ENCODE peak calls at places on chromosomes 7 and 10, in six cellular contexts. L, M, X, D, S and Z are unnamed samples.

GRCh38 chr7:1200045-1200444 is 32.6 kb upstream of the UNCX start:
- DNase-seq in L (no peak), D (peak), M (no peak), X (no peak), S (no peak), Z (peak)

GRCh38 chr10:8360365-8360764 is 305.9 kb downstream of the GATA3 start:
- DNase-seq in L (no peak), S (no peak), M (no peak), D (no peak), X (no peak), Z (no peak)

GRCh38 chr10:71038234-71038633 is 149.9 kb upstream of the PCBD1 start:
- DNase-seq in M (no peak), X (no peak), S (no peak), D (no peak), L (no peak), Z (no peak)

GRCh38 chr7:151817981-151818673 is 58.8 kb downstream of the PRKAG2 start:
- DNase-seq in L (no peak), X (no peak), D (no peak), S (no peak), M (no peak), Z (no peak)

GRCh38 chr7:75658802-75659201 is 79.9 kb downstream of the HIP1 start:
- DNase-seq in X (no peak), D (no peak), L (no peak), S (no peak), M (no peak), Z (no peak)

GRCh38 chr10:129174167-129175014 is 292.6 kb upstream of the MGMT start:
- DNase-seq in D (no peak), S (no peak), M (no peak), L (no peak), X (no peak), Z (no peak)

GRCh38 chr7:92925876-92926696 is 89.7 kb upstream of the CDK6 start:
- DNase-seq in S (no peak), X (no peak), L (no peak), D (no peak), M (no peak), Z (peak)

GRCh38 chr7:28988818-28989595 is 30.9 kb upstream of the TRIL start:
- DNase-seq in M (peak), S (no peak), D (peak), X (no peak), L (no peak), Z (peak)

GRCh38 chr7:80833289-80834104 is 85.4 kb downstream of the SEMA3C start:
- DNase-seq in M (no peak), D (peak), X (no peak), L (no peak), S (no peak), Z (peak)

GRCh38 chr10:14086596-14086995 is 244.1 kb downstream of the FRMD4A start:
- DNase-seq in X (no peak), D (peak), M (no peak), S (no peak), L (no peak), Z (peak)

GRCh38 chr7:157495594-157495993 is 158.8 kb downstream of the DNAJB6 start:
- DNase-seq in M (peak), X (peak), D (no peak), S (no peak), L (no peak), Z (no peak)

GRCh38 chr7:117894037-117894436 is 20.8 kb upstream of the CTTNBP2 start:
- DNase-seq in L (no peak), D (no peak), M (no peak), X (no peak), S (no peak), Z (no peak)

GRCh38 chr10:70775679-70776454 is 9.3 kb downstream of the TBATA start:
- DNase-seq in D (no peak), M (peak), S (peak), X (no peak), L (no peak), Z (no peak)

GRCh38 chr7:93092757-93093370 is 24.9 kb downstream of the SAMD9 start:
- DNase-seq in X (no peak), D (peak), M (no peak), S (no peak), L (no peak), Z (peak)

GRCh38 chr10:62037890-62038608 is 136.6 kb downstream of the ARID5B start:
- DNase-seq in M (no peak), S (no peak), D (no peak), L (no peak), X (no peak), Z (no peak)

GRCh38 chr10:25604591-25604990 is 329.4 kb upstream of the MYO3A start:
- DNase-seq in X (no peak), L (no peak), M (no peak), S (no peak), D (peak), Z (no peak)

GRCh38 chr10:100346351-100346764 is 675 bp upstream of the SCD start:
- DNase-seq in D (peak), L (peak), M (peak), X (peak), S (peak), Z (peak)

GRCh38 chr10:48511855-48512191 is 93.0 kb downstream of the ARHGAP22 start:
- DNase-seq in L (no peak), M (no peak), X (no peak), S (no peak), D (no peak), Z (no peak)

GRCh38 chr7:146126767-146127509 is 10.3 kb downstream of the CNTNAP2 start:
- DNase-seq in X (no peak), L (no peak), D (no peak), M (no peak), S (no peak), Z (no peak)

GRCh38 chr7:79282882-79283602 is 170.4 kb downstream of the MAGI2 start:
- DNase-seq in D (peak), X (no peak), L (no peak), M (no peak), S (no peak), Z (peak)

GRCh38 chr10:128086003-128086863 is 40.0 kb downstream of the MKI67 start:
- DNase-seq in S (no peak), M (peak), D (no peak), L (no peak), X (no peak), Z (no peak)

GRCh38 chr7:66110861-66111260 is 3.8 kb upstream of the CRCP start:
- DNase-seq in L (no peak), X (no peak), M (no peak), S (no peak), D (peak), Z (peak)

GRCh38 chr7:45259966-45260646 is 102.5 kb downstream of the RAMP3 start:
- DNase-seq in M (no peak), L (peak), D (no peak), S (peak), X (peak), Z (peak)

GRCh38 chr10:63217120-63217605 is 84.0 kb downstream of the NRBF2 start:
- DNase-seq in M (no peak), X (no peak), S (no peak), L (no peak), D (peak), Z (peak)

GRCh38 chr10:98074315-98074911 is 44.0 kb upstream of the CRTAC1 start:
- DNase-seq in S (no peak), M (no peak), X (no peak), D (peak), L (no peak), Z (peak)

GRCh38 chr10:71423936-71424335 is 27.2 kb downstream of the CDH23 start:
- DNase-seq in X (no peak), L (no peak), M (peak), S (no peak), D (no peak), Z (no peak)

GRCh38 chr7:134618756-134619530 is 27.7 kb upstream of the BPGM start:
- DNase-seq in X (no peak), S (no peak), L (no peak), D (peak), M (no peak), Z (peak)

GRCh38 chr10:132971448-132972148 is 29.2 kb upstream of the CFAP46 start:
- DNase-seq in X (peak), S (no peak), L (no peak), M (no peak), D (no peak), Z (no peak)